ENCODE peak calls at places on chromosomes 13 and 19, in ten cellular contexts. Y is lower leg skin, A is psoas muscle, E is fibroblast of lung, I is IMR-90, N is heart left ventricle, H is HFF-Myc, Z is cardiac muscle cell, F is omental fat pad, W is fibroblast of mammary gland. V is an unnamed sample.

GRCh38 chr13:46903748-46904147 is 6.9 kb upstream of the HTR2A start:
- DNase-seq in Y (no peak), A (no peak), E (peak; percentile 60), I (peak; percentile 17), N (no peak), H (no peak), Z (no peak), F (no peak), W (peak; percentile 47), V (no peak)

GRCh38 chr19:28960586-28960985 is 252.4 kb downstream of the UQCRFS1 start:
- DNase-seq in Y (no peak), A (no peak), E (no peak), I (no peak), N (no peak), H (no peak), Z (no peak), F (no peak), W (no peak), V (no peak)

GRCh38 chr13:59607780-59608233 is 555.9 kb downstream of the DIAPH3 start:
- DNase-seq in Y (no peak), A (no peak), E (no peak), I (no peak), N (no peak), H (no peak), Z (no peak), F (no peak), W (no peak), V (no peak)

GRCh38 chr19:3958836-3959765 is 11.8 kb downstream of the DAPK3 start:
- DNase-seq in Y (no peak), A (no peak), E (no peak), I (no peak), N (no peak), H (no peak), Z (no peak), F (no peak), W (no peak), V (no peak)

GRCh38 chr19:3359850-3360493 is 6.4 kb upstream of the NFIC start:
- DNase-seq in Y (no peak), A (no peak), E (peak; percentile 46), I (no peak), N (no peak), H (no peak), Z (peak; percentile 77), F (no peak), W (no peak), V (no peak)

GRCh38 chr13:22064854-22065646 is 394.2 kb downstream of the FGF9 start:
- DNase-seq in Y (no peak), A (no peak), E (no peak), I (no peak), N (no peak), H (no peak), Z (peak; percentile 30), F (no peak), W (no peak), V (no peak)

GRCh38 chr19:44847144-44848035 is 1.3 kb downstream of the NECTIN2 start:
- DNase-seq in Y (peak; percentile 71), A (peak; percentile 69), E (peak; percentile 61), I (peak; percentile 58), N (peak; percentile 80), H (no peak), Z (peak; percentile 83), F (peak; percentile 46), W (peak; percentile 36), V (peak; percentile 20)

GRCh38 chr19:48751835-48752510 is 468 bp downstream of the FUT1 start:
- DNase-seq in Y (no peak), A (no peak), E (no peak), I (no peak), N (no peak), H (no peak), Z (no peak), F (no peak), W (no peak), V (no peak)

DNA sequence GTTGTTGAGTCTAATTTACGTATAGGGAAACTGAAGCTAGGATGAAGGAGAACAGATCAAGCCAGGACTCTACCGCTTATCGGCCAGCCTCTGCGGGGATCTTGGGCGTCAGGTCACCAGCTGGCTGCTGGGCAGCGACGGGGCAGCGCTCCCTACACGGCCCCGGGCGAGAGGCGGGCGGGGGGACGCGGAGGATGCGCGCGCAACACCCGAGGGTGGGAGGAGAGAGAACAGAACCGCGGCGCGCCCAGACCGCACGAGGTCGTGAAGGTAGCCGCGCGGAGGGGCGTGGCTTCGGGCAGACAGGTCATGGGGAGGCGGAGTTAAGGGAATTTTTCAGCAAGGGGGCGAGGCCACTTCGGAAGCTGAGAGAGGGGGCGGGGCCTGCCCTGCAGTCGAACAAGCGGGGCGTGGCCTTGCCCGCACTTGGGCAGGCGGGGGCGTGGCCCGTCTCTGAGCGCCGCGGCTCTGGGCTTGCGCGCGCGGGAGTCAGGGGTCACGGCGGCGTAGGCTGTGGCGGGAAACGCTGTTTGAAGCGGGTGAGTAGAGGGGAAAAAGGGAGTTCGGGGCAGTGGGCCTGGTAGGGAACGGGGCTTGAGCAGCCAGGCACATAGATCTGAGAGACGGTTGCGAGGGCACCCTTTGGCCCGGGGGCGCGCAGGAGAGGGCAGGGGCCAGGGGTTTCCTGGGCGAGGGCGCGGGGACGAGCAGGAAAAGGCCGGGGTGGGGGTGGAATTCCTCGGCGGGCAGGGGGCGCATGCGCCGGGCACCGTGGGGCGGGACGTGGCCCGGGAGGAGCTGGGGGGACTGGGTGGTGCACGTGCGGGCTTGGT is at the start of gene POLD1:
- DNase-seq in Y (peak; percentile 97), A (peak; percentile 98), E (peak; percentile 93), I (peak; percentile 96), N (peak; percentile 97), H (peak; percentile 87), Z (peak; percentile 100), F (peak; percentile 96), W (peak; percentile 95), V (peak; percentile 98)
- TF ChIP-seq CTCF in Y (no peak), A (no peak), E (no peak), I (no peak), N (no peak), H (no peak), Z (no peak), F (no peak), W (no peak), V (no peak)

GRCh38 chr19:1355258-1355973 is 28.3 kb upstream of the NDUFS7 start:
- DNase-seq in Y (no peak), A (no peak), E (peak; percentile 28), I (no peak), N (no peak), H (no peak), Z (no peak), F (no peak), W (peak; percentile 11), V (no peak)

GRCh38 chr19:1355974-1356865 is 27.5 kb upstream of the NDUFS7 start:
- DNase-seq in Y (no peak), A (no peak), E (peak; percentile 54), I (peak; percentile 30), N (no peak), H (no peak), Z (no peak), F (no peak), W (peak; percentile 44), V (no peak)

GRCh38 chr19:1357695-1358094 is 26.0 kb upstream of the NDUFS7 start:
- DNase-seq in Y (no peak), A (no peak), E (no peak), I (no peak), N (no peak), H (no peak), Z (no peak), F (no peak), W (no peak), V (no peak)

GRCh38 chr19:1353144-1353543 is 30.6 kb upstream of the NDUFS7 start:
- DNase-seq in Y (no peak), A (no peak), E (no peak), I (no peak), N (no peak), H (no peak), Z (no peak), F (no peak), W (no peak), V (no peak)

DNA sequence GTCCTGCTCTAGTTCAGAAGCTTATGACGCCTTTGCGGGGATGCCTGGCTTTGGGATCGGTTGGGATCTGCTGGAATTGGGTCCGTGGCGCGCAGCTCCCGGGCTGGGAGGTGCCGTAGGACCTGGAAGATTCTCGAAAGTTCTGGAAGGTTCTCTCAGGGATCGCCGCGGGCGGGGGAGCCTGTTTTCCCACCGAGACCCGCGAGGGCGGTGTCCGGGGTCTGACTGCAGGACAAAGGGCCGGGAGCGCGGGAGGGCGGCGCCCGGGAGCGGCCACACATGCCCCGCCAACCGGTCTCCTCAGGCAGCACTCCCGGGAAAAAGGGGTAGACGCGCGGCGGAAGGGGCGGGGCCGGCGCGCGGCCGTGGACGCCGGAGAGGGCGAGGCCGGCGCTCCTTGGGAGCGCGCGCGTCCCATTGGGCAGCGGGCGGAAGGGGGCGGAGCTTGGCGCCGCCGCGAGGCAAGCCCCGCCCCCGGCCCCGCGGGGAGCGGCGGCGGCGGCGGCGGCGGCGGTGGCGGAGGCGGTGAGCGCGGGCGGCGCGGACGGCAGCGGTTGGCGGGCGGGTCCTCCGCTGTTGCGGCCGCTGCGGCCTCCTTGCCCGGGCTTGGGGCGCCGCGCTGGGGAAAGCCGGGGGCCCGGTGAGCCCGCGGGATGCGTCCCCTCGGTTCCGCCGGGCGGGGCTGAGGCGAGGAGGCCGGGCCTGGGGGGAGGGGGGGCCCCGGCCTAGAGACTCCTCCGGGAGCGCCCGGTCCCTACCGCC is 29.0 kb upstream of the NDUFS7 start:
- DNase-seq in Y (peak; percentile 81), A (peak; percentile 92), E (peak; percentile 81), I (peak; percentile 80), N (peak; percentile 91), H (no peak), Z (peak; percentile 95), F (peak; percentile 31), W (peak; percentile 77), V (peak; percentile 81)
- TF ChIP-seq CTCF in Y (no peak), A (peak; percentile 21), E (no peak), I (no peak), N (peak; percentile 18), H (no peak), Z (peak; percentile 6), F (no peak), W (no peak), V (no peak)

GRCh38 chr19:37506387-37507166 is at the start of gene ZNF793:
- DNase-seq in Y (peak; percentile 66), A (peak; percentile 76), E (peak; percentile 89), I (peak; percentile 54), N (peak; percentile 86), H (no peak), Z (peak; percentile 90), F (peak; percentile 55), W (peak; percentile 77), V (peak; percentile 79)
- TF ChIP-seq CTCF in Y (no peak), A (no peak), E (no peak), I (no peak), N (no peak), H (no peak), Z (no peak), F (no peak), W (no peak), V (no peak)

GRCh38 chr13:32022292-32022691 is 9.3 kb upstream of the FRY start:
- DNase-seq in Y (no peak), A (no peak), E (no peak), I (no peak), N (peak; percentile 59), H (no peak), Z (peak; percentile 35), F (no peak), W (peak; percentile 6), V (no peak)

GRCh38 chr13:32021785-32022184 is 9.8 kb upstream of the FRY start:
- DNase-seq in Y (no peak), A (no peak), E (no peak), I (no peak), N (no peak), H (no peak), Z (no peak), F (no peak), W (no peak), V (no peak)

GRCh38 chr13:32023096-32023495 is 8.5 kb upstream of the FRY start:
- DNase-seq in Y (no peak), A (no peak), E (no peak), I (no peak), N (no peak), H (no peak), Z (no peak), F (no peak), W (no peak), V (no peak)

GRCh38 chr13:32024750-32025149 is 6.8 kb upstream of the FRY start:
- DNase-seq in Y (no peak), A (no peak), E (no peak), I (no peak), N (no peak), H (no peak), Z (no peak), F (no peak), W (no peak), V (no peak)

GRCh38 chr13:32023698-32024097 is 7.9 kb upstream of the FRY start:
- DNase-seq in Y (no peak), A (no peak), E (no peak), I (no peak), N (no peak), H (no peak), Z (no peak), F (no peak), W (peak; percentile 14), V (no peak)
- TF ChIP-seq CTCF in Y (no peak), A (no peak), E (peak; percentile 46), I (peak; percentile 41), N (peak; percentile 8), H (peak; percentile 12), Z (peak; percentile 33), F (no peak), W (peak; percentile 38), V (peak; percentile 36)